ENCODE peak calls at places on chromosomes 4 and X, in seven cellular contexts. I, J, D, S, U, A and L are unnamed samples.

GRCh38 chr4:119744580-119744979 is 116.0 kb upstream of the PDE5A start:
- DNase-seq in I (no peak), J (no peak), D (no peak), S (no peak), U (no peak), A (no peak), L (no peak)

GRCh38 chrX:124145749-124146148 is 184.2 kb downstream of the STAG2 start:
- DNase-seq in I (no peak), J (no peak), D (no peak), S (no peak), U (no peak), A (no peak), L (no peak)

GRCh38 chr4:3478446-3479357 is 15.6 kb downstream of the DOK7 start:
- DNase-seq in I (no peak), J (no peak), D (no peak), S (no peak), U (no peak), A (no peak), L (no peak)

GRCh38 chr4:75634281-75634680 is 4.0 kb upstream of the CDKL2 start:
- DNase-seq in I (no peak), J (no peak), D (no peak), S (no peak), U (no peak), A (no peak), L (no peak)

GRCh38 chrX:100650841-100651240 is 6.8 kb downstream of the SRPX2 start:
- DNase-seq in I (no peak), J (no peak), D (no peak), S (no peak), U (no peak), A (no peak), L (no peak)

GRCh38 chr4:7535619-7536018 is 100.9 kb upstream of the PSAPL1 start:
- DNase-seq in I (no peak), J (no peak), D (no peak), S (no peak), U (no peak), A (no peak), L (no peak)

GRCh38 chr4:30495261-30496050 is 224.7 kb upstream of the PCDH7 start:
- DNase-seq in I (no peak), J (no peak), D (no peak), S (no peak), U (no peak), A (no peak), L (no peak)

GRCh38 chr4:77586953-77587383 is 18.7 kb upstream of the CXCL13 start:
- DNase-seq in I (no peak), J (no peak), D (no peak), S (no peak), U (peak), A (peak), L (no peak)

GRCh38 chrX:106976416-106976815 is 23.6 kb downstream of the MORC4 start:
- DNase-seq in I (no peak), J (no peak), D (no peak), S (no peak), U (no peak), A (no peak), L (no peak)

GRCh38 chr4:133581971-133582619 is 433.0 kb downstream of the PCDH10 start:
- DNase-seq in I (no peak), J (no peak), D (no peak), S (no peak), U (no peak), A (peak), L (no peak)

GRCh38 chr4:139227729-139228404 is 50.8 kb upstream of the ELF2 start:
- DNase-seq in I (no peak), J (no peak), D (no peak), S (no peak), U (no peak), A (no peak), L (no peak)

GRCh38 chr4:53050361-53050774 is 188.3 kb downstream of the RASL11B start:
- DNase-seq in I (no peak), J (no peak), D (no peak), S (no peak), U (no peak), A (peak), L (no peak)

GRCh38 chr4:121484633-121485032 is 103.8 kb upstream of the QRFPR start:
- DNase-seq in I (peak), J (no peak), D (no peak), S (no peak), U (no peak), A (peak), L (no peak)

GRCh38 chrX:153582896-153583295 is 16.0 kb downstream of the CCNQ start:
- DNase-seq in I (no peak), J (no peak), D (no peak), S (peak), U (peak), A (peak), L (no peak)

GRCh38 chr4:95180531-95181315 is 368.1 kb downstream of the UNC5C start:
- DNase-seq in I (no peak), J (no peak), D (no peak), S (no peak), U (no peak), A (no peak), L (no peak)

GRCh38 chr4:112109455-112110425 is 35.5 kb upstream of the FAM241A start:
- DNase-seq in I (no peak), J (no peak), D (no peak), S (no peak), U (no peak), A (peak), L (no peak)

GRCh38 chr4:184462724-184463123 is 11.6 kb downstream of the IRF2 start:
- DNase-seq in I (no peak), J (no peak), D (no peak), S (no peak), U (no peak), A (no peak), L (no peak)

GRCh38 chr4:3817561-3817960 is 51.4 kb downstream of the ADRA2C start:
- DNase-seq in I (no peak), J (no peak), D (no peak), S (no peak), U (no peak), A (no peak), L (no peak)

GRCh38 chrX:108584617-108585211 is 145.1 kb downstream of the COL4A5 start:
- DNase-seq in I (no peak), J (no peak), D (no peak), S (no peak), U (no peak), A (peak), L (no peak)
- TF ChIP-seq CTCF in I (peak), J (no peak), D (no peak), S (no peak), U (no peak), A (peak), L (peak)

DNA sequence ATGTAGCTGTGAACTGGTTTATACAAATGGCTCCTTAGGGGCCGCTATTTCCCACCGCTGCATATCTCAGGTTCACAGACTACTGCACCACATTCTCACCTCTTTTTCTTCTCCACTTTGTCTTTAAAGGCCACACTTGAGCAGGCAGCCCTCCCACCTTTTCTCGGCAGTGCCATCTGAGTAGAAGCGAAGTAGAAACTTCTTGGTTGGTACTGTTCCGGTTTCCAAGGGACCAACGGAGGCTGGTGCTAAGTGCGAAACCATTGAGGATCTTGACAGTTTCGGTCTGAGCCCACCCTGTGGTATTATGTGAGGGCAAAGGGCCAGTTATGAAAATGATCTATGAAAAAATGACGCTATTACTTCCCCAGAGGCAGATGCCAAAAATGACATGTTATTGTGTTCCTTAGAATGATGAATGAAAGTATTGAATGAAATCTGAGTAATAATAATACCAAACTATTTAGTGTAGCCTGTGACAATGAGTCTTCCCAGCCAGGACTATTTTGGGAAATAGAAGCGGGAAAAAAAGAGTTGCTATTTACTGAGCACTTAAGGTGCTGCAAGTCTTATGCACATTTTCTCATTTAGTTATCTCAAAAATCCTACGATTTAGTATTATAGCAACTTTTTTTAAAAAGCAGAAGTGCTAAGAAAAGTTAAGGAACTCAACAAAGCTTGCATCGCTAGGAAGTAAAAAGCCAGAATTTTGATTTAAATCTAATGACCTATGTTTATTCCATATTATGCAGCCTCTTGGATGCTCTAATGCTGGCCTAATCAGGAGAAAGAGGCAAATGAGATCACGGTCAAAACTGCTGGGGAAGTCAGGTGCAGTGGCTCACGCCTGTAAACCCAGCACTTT is 29.6 kb upstream of the CHRNA9 start:
- DNase-seq in I (no peak), J (no peak), D (no peak), S (no peak), U (peak), A (no peak), L (no peak)
- TF ChIP-seq CTCF in I (no peak), J (no peak), D (no peak), S (no peak), U (peak), A (no peak), L (no peak)

DNA sequence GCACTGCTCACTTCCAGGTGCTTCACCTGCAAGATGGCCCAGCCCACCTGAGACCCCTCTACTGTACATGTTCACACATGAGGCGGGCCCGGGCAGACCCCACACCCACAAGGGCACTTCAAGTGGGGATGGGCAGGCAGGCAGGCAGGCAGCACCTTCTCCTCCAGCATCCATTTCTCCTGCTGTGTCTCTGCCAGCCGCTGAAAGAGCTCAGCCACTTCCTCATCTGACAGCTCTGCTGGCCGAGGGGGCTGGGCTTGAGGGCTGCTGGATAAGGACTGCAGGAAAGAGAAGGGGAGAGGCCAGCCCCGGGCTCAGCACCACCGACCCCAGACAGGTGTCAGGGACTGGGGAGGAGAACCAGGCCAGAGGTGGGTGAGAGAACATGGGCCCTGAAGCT is 4.4 kb upstream of the KCND1 start:
- DNase-seq in I (no peak), J (no peak), D (no peak), S (no peak), U (no peak), A (no peak), L (no peak)
- TF ChIP-seq CTCF in I (no peak), J (no peak), D (no peak), S (no peak), U (no peak), A (no peak), L (no peak)

DNA sequence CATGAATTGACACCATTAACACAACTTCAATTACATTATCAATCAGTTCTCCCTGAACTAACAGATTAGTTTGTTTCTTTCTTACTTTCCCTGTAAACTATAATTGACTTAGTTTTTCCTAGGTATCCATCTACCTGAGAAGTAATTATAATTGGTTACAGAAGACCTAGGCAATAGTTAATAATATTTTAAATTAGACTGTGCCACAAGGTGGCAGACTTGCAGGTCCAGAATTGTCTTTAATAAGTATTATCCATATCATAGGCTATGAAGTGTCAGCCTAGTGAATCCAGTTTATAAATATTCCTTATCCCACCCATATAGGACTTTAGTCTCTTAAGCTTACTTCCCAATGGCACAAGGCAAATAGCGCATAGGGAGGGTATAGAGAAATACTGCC is 48.9 kb upstream of the FAM47B start:
- DNase-seq in I (no peak), J (no peak), D (no peak), S (no peak), U (no peak), A (peak), L (no peak)
- TF ChIP-seq CTCF in I (no peak), J (no peak), D (no peak), S (no peak), U (no peak), A (no peak), L (peak)

GRCh38 chrX:54423161-54423888 is 16.9 kb upstream of the TSR2 start:
- DNase-seq in I (no peak), J (no peak), D (no peak), S (no peak), U (no peak), A (no peak), L (no peak)
- TF ChIP-seq CTCF in I (no peak), J (no peak), D (no peak), S (no peak), U (no peak), A (no peak), L (no peak)